ENCODE peak calls at places on chromosome 22, in five cellular contexts. V is PC-9, T is OCI-LY7, R is cardiac muscle cell, I is nephron progenitor cell. E is an unnamed sample.

GRCh38 chr22:18095101-18095805 is 15.4 kb upstream of the TUBA8 start:
- DNase-seq in V (no peak), T (no peak), R (no peak), I (no peak), E (no peak)

GRCh38 chr22:17779286-17780115 is 5.2 kb upstream of the BID start:
- DNase-seq in V (no peak), T (no peak), R (no peak), I (no peak), E (peak; percentile 85)

GRCh38 chr22:33923033-33923432 is 2.8 kb upstream of the LARGE1 start:
- DNase-seq in V (no peak), T (no peak), R (no peak), I (no peak), E (no peak)

GRCh38 chr22:47595122-47595521 is 832.7 kb downstream of the TBC1D22A start:
- DNase-seq in V (no peak), T (no peak), R (no peak), I (no peak), E (no peak)

GRCh38 chr22:49883294-49883640 is 29.6 kb downstream of the ZBED4 start:
- DNase-seq in V (no peak), T (no peak), R (no peak), I (no peak), E (no peak)

GRCh38 chr22:20001082-20001638 is 15.5 kb downstream of the ARVCF start:
- DNase-seq in V (no peak), T (no peak), R (no peak), I (no peak), E (no peak)

GRCh38 chr22:46833228-46833627 is 70.8 kb downstream of the TBC1D22A start:
- DNase-seq in V (no peak), T (peak; percentile 11), R (peak; percentile 53), I (peak; percentile 21), E (no peak)

GRCh38 chr22:39174498-39175120 is 22.1 kb upstream of the CBX7 start:
- DNase-seq in V (peak; percentile 94), T (peak; percentile 78), R (peak; percentile 79), I (peak; percentile 96), E (peak; percentile 42)

GRCh38 chr22:36998620-36999351 is 20.5 kb downstream of the TST start:
- DNase-seq in V (no peak), T (no peak), R (no peak), I (no peak), E (no peak)

GRCh38 chr22:43000441-43001175 is 14.3 kb downstream of the PACSIN2 start:
- DNase-seq in V (no peak), T (no peak), R (no peak), I (no peak), E (peak; percentile 52)

GRCh38 chr22:39253427-39254070 is 8.8 kb upstream of the PDGFB start:
- DNase-seq in V (peak; percentile 84), T (no peak), R (peak; percentile 88), I (no peak), E (peak; percentile 69)

GRCh38 chr22:20014526-20015186 is 2.0 kb downstream of the ARVCF start:
- DNase-seq in V (no peak), T (no peak), R (no peak), I (no peak), E (no peak)

GRCh38 chr22:45876136-45877035 is 100.6 kb downstream of the WNT7B start:
- DNase-seq in V (no peak), T (no peak), R (no peak), I (no peak), E (no peak)

GRCh38 chr22:38097557-38098409 is 12.7 kb downstream of the BAIAP2L2 start:
- DNase-seq in V (no peak), T (no peak), R (peak; percentile 40), I (peak; percentile 76), E (no peak)
- TF ChIP-seq CTCF in V (no peak), T (no peak), R (peak; percentile 60), I (peak; percentile 54), E (no peak)

GRCh38 chr22:41596776-41597634 is 7.4 kb upstream of the PMM1 start:
- DNase-seq in V (peak; percentile 76), T (peak; percentile 45), R (peak; percentile 81), I (peak; percentile 65), E (peak; percentile 56)
- TF ChIP-seq CTCF in V (peak; percentile 91), T (peak; percentile 80), R (peak; percentile 84), I (peak; percentile 73), E (peak; percentile 65)

GRCh38 chr22:27259390-27259789 is 542.2 kb downstream of the MN1 start:
- DNase-seq in V (no peak), T (no peak), R (no peak), I (no peak), E (no peak)

GRCh38 chr22:27255580-27255979 is 546.0 kb downstream of the MN1 start:
- DNase-seq in V (no peak), T (no peak), R (no peak), I (no peak), E (no peak)

GRCh38 chr22:27258773-27259172 is 542.8 kb downstream of the MN1 start:
- DNase-seq in V (no peak), T (no peak), R (no peak), I (no peak), E (no peak)

GRCh38 chr22:27260087-27260730 is 541.3 kb downstream of the MN1 start:
- DNase-seq in V (no peak), T (no peak), R (no peak), I (no peak), E (no peak)

GRCh38 chr22:27257987-27258386 is 543.6 kb downstream of the MN1 start:
- DNase-seq in V (no peak), T (no peak), R (no peak), I (no peak), E (no peak)
- TF ChIP-seq CTCF in V (no peak), T (no peak), R (peak; percentile 21), I (no peak), E (no peak)

GRCh38 chr22:44091021-44091721 is 67.1 kb downstream of the PARVB start:
- DNase-seq in V (no peak), T (peak; percentile 21), R (peak; percentile 33), I (no peak), E (no peak)
- TF ChIP-seq CTCF in V (peak; percentile 51), T (peak; percentile 49), R (peak; percentile 27), I (no peak), E (no peak)

DNA sequence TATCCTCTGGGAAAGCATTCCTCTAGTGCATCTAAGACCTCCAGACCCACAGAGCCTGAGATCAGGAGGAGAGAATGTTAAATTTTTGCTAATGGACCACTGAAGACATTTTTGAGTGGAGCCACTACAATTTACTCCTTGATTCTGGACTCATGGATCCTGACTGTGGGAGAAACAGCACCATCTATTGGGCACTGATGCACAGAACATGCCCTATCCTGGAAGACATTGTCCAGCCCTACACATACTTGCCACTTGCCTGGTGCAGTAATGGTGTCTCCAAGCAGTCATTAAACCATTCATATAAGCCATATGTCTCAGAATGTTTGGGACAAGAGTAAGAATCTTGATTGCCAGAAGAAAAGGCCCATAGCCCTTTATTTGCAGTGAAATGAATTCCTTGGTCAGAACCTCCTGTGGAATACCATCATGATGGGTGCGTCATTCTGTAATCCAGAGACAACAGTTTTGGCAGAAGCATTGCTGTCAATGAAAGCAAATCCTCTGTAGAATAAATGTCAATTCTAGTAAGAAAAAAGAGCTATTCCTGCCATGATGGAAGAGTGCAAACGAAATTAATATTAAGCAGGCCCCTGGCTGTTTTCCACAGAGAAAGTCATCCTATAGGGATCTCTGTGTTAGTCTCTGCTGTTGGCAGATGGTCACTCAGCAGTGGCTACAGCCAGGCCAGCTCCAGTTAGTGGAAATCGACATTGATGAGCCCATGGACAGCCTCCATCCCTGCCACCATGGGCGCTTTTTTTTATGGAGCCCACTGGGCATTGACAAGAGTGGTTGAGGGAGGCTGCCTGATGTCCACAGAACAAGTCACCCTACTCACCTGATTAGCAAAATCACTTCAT is 43.5 kb downstream of the GGTLC2 start:
- DNase-seq in V (no peak), T (peak; percentile 68), R (no peak), I (peak; percentile 47), E (peak; percentile 39)
- TF ChIP-seq CTCF in V (peak; percentile 63), T (peak; percentile 97), R (peak; percentile 87), I (peak; percentile 66), E (peak; percentile 52)

DNA sequence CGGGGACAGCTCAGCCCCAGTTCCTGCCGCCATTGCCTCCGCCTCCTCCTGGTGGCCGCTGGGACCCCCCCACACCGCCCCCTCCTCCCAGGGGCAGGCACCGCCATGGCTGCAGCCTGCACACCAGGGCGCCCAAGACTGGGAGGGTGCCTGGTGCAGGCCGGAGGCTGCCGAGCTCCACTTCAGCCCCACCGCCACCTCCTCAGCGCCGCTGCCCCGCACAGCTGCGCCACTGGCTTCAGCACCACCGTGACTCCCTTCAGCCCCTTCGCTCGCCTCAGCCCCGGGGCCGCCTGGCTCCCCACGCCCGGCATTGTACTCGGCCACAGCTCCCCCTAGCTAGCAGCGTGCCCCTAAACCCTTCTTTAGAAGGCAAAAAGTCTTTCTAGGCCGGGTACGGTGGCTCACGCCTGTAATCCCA is 131.1 kb downstream of the CRYBB2 start:
- DNase-seq in V (no peak), T (no peak), R (no peak), I (no peak), E (no peak)
- TF ChIP-seq CTCF in V (no peak), T (no peak), R (no peak), I (no peak), E (no peak)

DNA sequence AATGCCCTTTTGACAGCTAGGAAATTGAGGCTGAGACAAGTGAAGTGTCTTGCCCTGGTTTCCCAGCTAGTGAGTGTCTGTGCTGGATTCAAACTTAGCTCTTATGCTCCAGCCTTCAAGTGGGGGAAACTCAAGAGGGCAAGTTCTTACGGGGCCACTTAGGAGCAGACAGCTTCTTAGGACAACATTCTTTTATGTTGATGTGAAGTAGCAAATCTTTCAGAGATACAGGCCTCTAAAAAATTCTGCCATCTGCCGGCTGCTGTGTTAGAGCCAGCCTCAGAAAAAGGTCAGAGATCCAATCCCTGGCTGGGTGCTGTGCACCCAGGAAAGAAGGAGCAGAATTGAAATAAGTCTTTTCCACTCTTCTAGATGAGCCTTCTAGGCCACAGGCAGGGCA is 26.6 kb downstream of the TIMP3 start:
- DNase-seq in V (no peak), T (no peak), R (peak; percentile 70), I (no peak), E (no peak)
- TF ChIP-seq CTCF in V (no peak), T (no peak), R (peak; percentile 40), I (no peak), E (no peak)

E was measured in GM20000.